ENCODE peak calls at places on chromosome 1, in four cellular contexts. One of them, this sample, is unnamed.

GRCh38 chr1:28249013-28249870 is 10.1 kb upstream of the SESN2 start:
- DNase-seq in PC-3: peak; percentile 88
- DNase-seq in astrocyte: peak; percentile 65
- DNase-seq in IMR-90: peak; percentile 70
- DNase-seq in this sample: peak; percentile 50

GRCh38 chr1:171738921-171739320 is 2.9 kb downstream of the VAMP4 start:
- DNase-seq in PC-3: no peak
- DNase-seq in astrocyte: no peak
- DNase-seq in IMR-90: peak; percentile 19
- DNase-seq in this sample: no peak

GRCh38 chr1:27824411-27824810 is 6.2 kb upstream of the PPP1R8 start:
- DNase-seq in PC-3: no peak
- DNase-seq in astrocyte: no peak
- DNase-seq in IMR-90: no peak
- DNase-seq in this sample: no peak

GRCh38 chr1:54551891-54552290 is 3.9 kb downstream of the ACOT11 start:
- DNase-seq in PC-3: no peak
- DNase-seq in astrocyte: no peak
- DNase-seq in IMR-90: no peak
- DNase-seq in this sample: no peak

GRCh38 chr1:219220945-219221344 is 47.3 kb downstream of the LYPLAL1 start:
- DNase-seq in PC-3: peak; percentile 29
- DNase-seq in astrocyte: no peak
- DNase-seq in IMR-90: peak; percentile 20
- DNase-seq in this sample: no peak

GRCh38 chr1:236066054-236066453 is 1.2 kb upstream of the NID1 start:
- DNase-seq in PC-3: no peak
- DNase-seq in astrocyte: no peak
- DNase-seq in IMR-90: no peak
- DNase-seq in this sample: no peak

GRCh38 chr1:190747643-190748186 is 270.1 kb upstream of the BRINP3 start:
- DNase-seq in PC-3: no peak
- DNase-seq in astrocyte: peak; percentile 56
- DNase-seq in IMR-90: peak; percentile 72
- DNase-seq in this sample: no peak

GRCh38 chr1:178310685-178311105 is 186.1 kb downstream of the CLEC20A start:
- DNase-seq in PC-3: peak; percentile 85
- DNase-seq in astrocyte: peak; percentile 65
- DNase-seq in IMR-90: peak; percentile 80
- DNase-seq in this sample: peak; percentile 62

GRCh38 chr1:6889875-6890480 is 104.7 kb downstream of the CAMTA1 start:
- DNase-seq in PC-3: peak; percentile 69
- DNase-seq in astrocyte: peak; percentile 32
- DNase-seq in IMR-90: peak; percentile 68
- DNase-seq in this sample: peak; percentile 74

GRCh38 chr1:207952617-207953542 is 42.0 kb upstream of the CD34 start:
- DNase-seq in PC-3: no peak
- DNase-seq in astrocyte: no peak
- DNase-seq in IMR-90: no peak
- DNase-seq in this sample: no peak

GRCh38 chr1:205356424-205357151 is at the start of gene KLHDC8A:
- DNase-seq in PC-3: no peak
- DNase-seq in astrocyte: no peak
- DNase-seq in IMR-90: no peak
- DNase-seq in this sample: peak; percentile 76

GRCh38 chr1:179883739-179884138 is 1.7 kb downstream of the TOR1AIP1 start:
- DNase-seq in PC-3: peak; percentile 78
- DNase-seq in astrocyte: peak; percentile 63
- DNase-seq in IMR-90: peak; percentile 42
- DNase-seq in this sample: peak; percentile 37

GRCh38 chr1:162059721-162060120 is 9.8 kb upstream of the NOS1AP start:
- DNase-seq in PC-3: no peak
- DNase-seq in astrocyte: no peak
- DNase-seq in IMR-90: no peak
- DNase-seq in this sample: no peak
- TF ChIP-seq CTCF in PC-3: no peak
- TF ChIP-seq CTCF in astrocyte: no peak
- TF ChIP-seq CTCF in IMR-90: no peak
- TF ChIP-seq CTCF in this sample: no peak

DNA sequence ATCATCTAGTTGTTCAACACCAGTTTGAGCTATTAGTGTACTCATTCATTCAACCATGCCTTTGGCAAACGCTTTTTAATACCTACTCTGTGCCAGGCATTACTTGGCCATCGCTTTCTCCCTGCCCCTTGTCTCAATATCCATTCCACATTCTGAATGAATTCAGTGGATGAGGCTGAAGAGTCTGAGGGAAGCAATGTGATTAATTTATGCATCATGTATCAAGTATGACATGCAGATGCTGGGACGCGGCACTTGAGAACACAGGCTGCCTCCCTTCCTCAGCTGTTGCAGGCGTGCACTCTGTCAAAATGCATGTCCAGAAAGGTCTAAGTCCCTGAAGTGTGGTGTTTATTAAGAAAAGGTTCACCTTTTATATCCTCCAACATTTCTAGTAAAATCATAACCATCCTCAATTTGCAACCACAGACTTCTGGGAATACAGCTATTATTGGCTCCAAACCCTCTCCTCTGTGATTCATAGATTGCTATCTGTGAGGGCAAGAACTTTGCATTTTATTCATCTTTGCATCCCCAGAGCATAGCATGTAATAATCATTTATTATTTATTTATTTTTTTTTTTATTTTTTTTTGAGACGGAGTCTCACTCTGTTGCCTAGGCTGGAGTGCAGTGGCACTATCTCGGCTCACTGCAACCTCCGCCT is 22.6 kb upstream of the RAB3GAP2 start:
- DNase-seq in PC-3: peak; percentile 33
- DNase-seq in astrocyte: peak; percentile 75
- DNase-seq in IMR-90: no peak
- DNase-seq in this sample: no peak
- H3K9ac ChIP-seq in PC-3: no peak overlapping the region
- H3K9ac ChIP-seq in astrocyte: no peak overlapping the region
- H3K9ac ChIP-seq in IMR-90: no peak overlapping the region
- H3K9ac ChIP-seq in this sample: no peak overlapping the region

DNA sequence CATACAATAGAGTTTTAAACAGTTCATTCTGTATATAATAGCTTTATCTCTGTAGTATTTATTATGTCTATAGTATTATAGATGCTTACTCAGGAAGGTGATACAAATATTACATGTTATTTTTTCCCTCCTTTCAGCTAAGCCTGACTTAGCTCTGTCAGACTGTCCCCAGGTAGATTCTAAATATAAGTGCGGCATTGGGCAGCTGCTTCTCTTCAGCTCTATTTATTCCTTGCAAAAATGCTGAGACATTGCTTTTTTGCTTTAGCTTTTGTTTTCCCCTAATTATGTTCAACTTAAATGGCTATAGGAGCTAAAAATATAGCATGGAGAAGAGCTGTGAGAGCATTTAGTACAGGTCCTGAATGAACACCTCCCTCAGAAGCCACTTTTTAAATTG is 203.2 kb upstream of the BEND5 start:
- DNase-seq in PC-3: no peak
- DNase-seq in astrocyte: no peak
- DNase-seq in IMR-90: no peak
- DNase-seq in this sample: no peak
- H3K4me2 ChIP-seq in PC-3: no peak overlapping the region
- H3K4me2 ChIP-seq in astrocyte: no peak overlapping the region
- H3K4me2 ChIP-seq in IMR-90: no peak overlapping the region
- H3K4me2 ChIP-seq in this sample: no peak overlapping the region

GRCh38 chr1:93658188-93658587 is 23.4 kb downstream of the BCAR3 start:
- DNase-seq in PC-3: peak; percentile 47
- DNase-seq in astrocyte: no peak
- DNase-seq in IMR-90: peak; percentile 41
- DNase-seq in this sample: no peak

GRCh38 chr1:93662481-93663190 is 19.0 kb downstream of the BCAR3 start:
- DNase-seq in PC-3: no peak
- DNase-seq in astrocyte: peak; percentile 74
- DNase-seq in IMR-90: peak; percentile 38
- DNase-seq in this sample: no peak

GRCh38 chr1:93661829-93662474 is 19.7 kb downstream of the BCAR3 start:
- DNase-seq in PC-3: peak; percentile 71
- DNase-seq in astrocyte: peak; percentile 85
- DNase-seq in IMR-90: peak; percentile 89
- DNase-seq in this sample: no peak

GRCh38 chr1:93663191-93663614 is 18.4 kb downstream of the BCAR3 start:
- DNase-seq in PC-3: no peak
- DNase-seq in astrocyte: no peak
- DNase-seq in IMR-90: no peak
- DNase-seq in this sample: no peak

GRCh38 chr1:93659805-93660479 is 21.7 kb downstream of the BCAR3 start:
- DNase-seq in PC-3: no peak
- DNase-seq in astrocyte: no peak
- DNase-seq in IMR-90: peak; percentile 61
- DNase-seq in this sample: no peak
- TF ChIP-seq CTCF in PC-3: no peak
- TF ChIP-seq CTCF in astrocyte: no peak
- TF ChIP-seq CTCF in IMR-90: no peak
- TF ChIP-seq CTCF in this sample: no peak

GRCh38 chr1:44616284-44616990 is 57.8 kb downstream of the TMEM53 start:
- DNase-seq in PC-3: no peak
- DNase-seq in astrocyte: no peak
- DNase-seq in IMR-90: no peak
- DNase-seq in this sample: no peak
- H3K9ac ChIP-seq in PC-3: no peak overlapping the region
- H3K9ac ChIP-seq in astrocyte: no peak overlapping the region
- H3K9ac ChIP-seq in IMR-90: no peak overlapping the region
- H3K9ac ChIP-seq in this sample: no peak overlapping the region